ENCODE peak calls at places on chromosomes 11 and 22, in four cellular contexts. G is WTC11, P is SK-N-SH, Q is H1. D is an unnamed sample.
A peak's percentile ranks its signal among the peaks of the same experiment; 100 is the strongest.

GRCh38 chr22:16962501-16962900 is 45.5 kb downstream of the GAB4 start:
- DNase-seq in G (no peak), P (no peak), Q (no peak), D (no peak)

GRCh38 chr11:4658629-4659453 is 15.1 kb downstream of the OR51E1 start:
- DNase-seq in G (no peak), P (no peak), Q (no peak), D (peak; percentile 36)

GRCh38 chr11:29129850-29130249 is 887.0 kb downstream of the KCNA4 start:
- DNase-seq in G (no peak), P (no peak), Q (no peak), D (no peak)

GRCh38 chr11:61359541-61359940 is 2.1 kb downstream of the CYB561A3 start:
- DNase-seq in G (no peak), P (no peak), Q (no peak), D (no peak)

GRCh38 chr11:61551630-61552029 is 29.2 kb downstream of the SYT7 start:
- DNase-seq in G (no peak), P (peak; percentile 60), Q (no peak), D (no peak)

GRCh38 chr11:99069831-99070444 is 49.2 kb downstream of the CNTN5 start:
- DNase-seq in G (peak; percentile 38), P (no peak), Q (peak; percentile 51), D (no peak)

GRCh38 chr22:20542736-20543135 is 35.3 kb downstream of the MED15 start:
- DNase-seq in G (no peak), P (no peak), Q (no peak), D (no peak)

GRCh38 chr11:101915811-101916291 is 471 bp downstream of the ANGPTL5 start:
- DNase-seq in G (no peak), P (peak; percentile 34), Q (no peak), D (no peak)

GRCh38 chr11:77196961-77197360 is 68.9 kb downstream of the MYO7A start:
- DNase-seq in G (peak; percentile 8), P (no peak), Q (no peak), D (no peak)

GRCh38 chr11:8728566-8728965 is 46.0 kb downstream of the RPL27A start:
- DNase-seq in G (no peak), P (no peak), Q (no peak), D (peak; percentile 44)

GRCh38 chr22:30992565-30992964 is 23.5 kb downstream of the TUG1 start:
- DNase-seq in G (no peak), P (no peak), Q (no peak), D (no peak)

GRCh38 chr11:12803086-12803826 is 129.0 kb downstream of the TEAD1 start:
- DNase-seq in G (no peak), P (no peak), Q (no peak), D (no peak)

GRCh38 chr11:1351278-1351937 is 38.3 kb upstream of the BRSK2 start:
- DNase-seq in G (no peak), P (peak; percentile 14), Q (no peak), D (peak; percentile 71)
- TF ChIP-seq TEAD4 in G (no peak), P (no peak), Q (no peak), D (no peak)

GRCh38 chr11:32893091-32893946 is 708 bp downstream of the QSER1 start:
- DNase-seq in G (peak; percentile 76), P (peak; percentile 87), Q (peak; percentile 80), D (peak; percentile 70)

GRCh38 chr11:32892355-32893090 is at the start of gene QSER1:
- DNase-seq in G (peak; percentile 59), P (peak; percentile 97), Q (peak; percentile 83), D (peak; percentile 82)

GRCh38 chr11:32893947-32894827 is 1.6 kb downstream of the QSER1 start:
- DNase-seq in G (no peak), P (peak; percentile 72), Q (no peak), D (peak; percentile 26)

GRCh38 chr11:32897103-32897502 is 4.5 kb downstream of the QSER1 start:
- DNase-seq in G (no peak), P (no peak), Q (peak; percentile 2), D (no peak)

DNA sequence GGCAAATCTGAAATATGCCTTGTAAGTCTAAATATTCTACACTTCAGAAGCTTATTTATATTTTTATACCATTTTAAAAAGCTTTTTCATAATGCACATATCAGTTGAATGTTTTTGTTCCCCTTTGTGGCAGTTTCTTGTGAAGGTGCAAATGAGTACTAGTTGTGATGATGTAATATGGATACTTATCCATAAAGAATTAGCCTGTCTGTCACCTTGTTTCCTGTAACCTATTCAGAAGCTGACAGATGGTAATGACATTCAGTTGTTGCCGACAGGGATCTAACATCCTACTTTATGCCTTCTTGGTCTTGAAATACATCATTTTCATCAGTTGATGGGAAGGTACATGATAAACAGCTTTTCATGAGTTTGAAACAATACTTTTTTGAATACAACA is 2.9 kb downstream of the QSER1 start:
- DNase-seq in G (no peak), P (no peak), Q (no peak), D (no peak)
- TF ChIP-seq TEAD4 in G (no peak), P (no peak), Q (no peak), D (no peak)

GRCh38 chr22:47634342-47634741 is 871.9 kb downstream of the TBC1D22A start:
- DNase-seq in G (no peak), P (no peak), Q (no peak), D (no peak)
- TF ChIP-seq TEAD4 in G (no peak), P (no peak), Q (no peak), D (no peak)

GRCh38 chr22:48332438-48333322 is 1495.0 kb downstream of the BRD1 start:
- DNase-seq in G (no peak), P (no peak), Q (no peak), D (no peak)
- TF ChIP-seq TEAD4 in G (no peak), P (no peak), Q (no peak), D (no peak)

DNA sequence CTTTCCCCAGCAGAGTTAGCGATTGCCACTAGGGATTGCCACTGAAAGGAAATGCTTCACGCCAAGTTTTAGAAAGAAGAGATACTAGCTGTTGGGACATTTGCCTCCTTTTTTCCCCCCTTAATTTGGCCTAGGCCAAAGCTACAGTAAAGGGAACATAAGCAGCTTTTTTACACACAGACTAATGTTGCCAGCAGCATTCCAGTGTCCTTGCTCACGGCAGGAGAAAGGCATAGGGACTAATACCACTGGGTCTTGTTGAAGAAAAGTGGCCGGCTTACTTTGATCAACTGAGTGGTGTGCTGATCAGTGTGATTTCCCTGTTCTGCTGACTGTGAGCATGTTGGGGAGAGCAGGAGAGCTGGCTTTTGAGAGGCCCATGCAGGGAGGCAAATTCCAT is 71.2 kb downstream of the PHF21A start:
- DNase-seq in G (no peak), P (no peak), Q (no peak), D (no peak)
- TF ChIP-seq TEAD4 in G (no peak), P (no peak), Q (peak; percentile 23), D (no peak)

DNA sequence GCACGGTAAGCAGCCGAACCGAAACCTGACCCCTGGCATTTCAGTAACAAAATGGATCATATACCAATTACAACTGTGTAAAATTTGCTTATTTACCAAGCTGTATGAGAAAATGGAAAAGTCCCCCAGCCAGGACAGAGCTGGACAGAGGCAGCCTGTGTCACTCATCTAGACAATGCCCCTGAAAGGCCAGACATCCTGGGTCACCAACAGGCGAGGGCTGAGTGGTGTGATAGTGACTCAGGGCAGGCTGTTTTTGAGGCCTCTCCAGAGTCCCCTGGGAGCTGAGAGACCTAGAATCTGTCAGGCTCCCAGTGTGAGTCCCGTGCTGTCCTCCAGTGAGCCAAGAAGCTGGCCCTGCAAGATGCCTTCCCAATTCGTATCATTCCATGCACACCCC is 680.4 kb downstream of the TBC1D22A start:
- DNase-seq in G (no peak), P (no peak), Q (no peak), D (no peak)
- TF ChIP-seq TEAD4 in G (no peak), P (no peak), Q (no peak), D (no peak)

GRCh38 chr11:68764746-68765145 is 13.4 kb upstream of the TESMIN start:
- DNase-seq in G (no peak), P (no peak), Q (no peak), D (no peak)
- TF ChIP-seq TEAD4 in G (no peak), P (no peak), Q (no peak), D (no peak)

GRCh38 chr22:29480262-29480511 is 169 bp downstream of the NEFH start:
- DNase-seq in G (no peak), P (no peak), Q (no peak), D (no peak)

GRCh38 chr22:29477919-29478318 is 2.1 kb upstream of the NEFH start:
- DNase-seq in G (no peak), P (peak; percentile 53), Q (no peak), D (peak; percentile 12)

GRCh38 chr22:29479417-29480261 is at the start of gene NEFH:
- DNase-seq in G (peak; percentile 42), P (peak; percentile 91), Q (peak; percentile 61), D (peak; percentile 50)

GRCh38 chr22:29480512-29481264 is 670 bp downstream of the NEFH start:
- DNase-seq in G (peak; percentile 64), P (peak; percentile 96), Q (peak; percentile 81), D (peak; percentile 90)

DNA sequence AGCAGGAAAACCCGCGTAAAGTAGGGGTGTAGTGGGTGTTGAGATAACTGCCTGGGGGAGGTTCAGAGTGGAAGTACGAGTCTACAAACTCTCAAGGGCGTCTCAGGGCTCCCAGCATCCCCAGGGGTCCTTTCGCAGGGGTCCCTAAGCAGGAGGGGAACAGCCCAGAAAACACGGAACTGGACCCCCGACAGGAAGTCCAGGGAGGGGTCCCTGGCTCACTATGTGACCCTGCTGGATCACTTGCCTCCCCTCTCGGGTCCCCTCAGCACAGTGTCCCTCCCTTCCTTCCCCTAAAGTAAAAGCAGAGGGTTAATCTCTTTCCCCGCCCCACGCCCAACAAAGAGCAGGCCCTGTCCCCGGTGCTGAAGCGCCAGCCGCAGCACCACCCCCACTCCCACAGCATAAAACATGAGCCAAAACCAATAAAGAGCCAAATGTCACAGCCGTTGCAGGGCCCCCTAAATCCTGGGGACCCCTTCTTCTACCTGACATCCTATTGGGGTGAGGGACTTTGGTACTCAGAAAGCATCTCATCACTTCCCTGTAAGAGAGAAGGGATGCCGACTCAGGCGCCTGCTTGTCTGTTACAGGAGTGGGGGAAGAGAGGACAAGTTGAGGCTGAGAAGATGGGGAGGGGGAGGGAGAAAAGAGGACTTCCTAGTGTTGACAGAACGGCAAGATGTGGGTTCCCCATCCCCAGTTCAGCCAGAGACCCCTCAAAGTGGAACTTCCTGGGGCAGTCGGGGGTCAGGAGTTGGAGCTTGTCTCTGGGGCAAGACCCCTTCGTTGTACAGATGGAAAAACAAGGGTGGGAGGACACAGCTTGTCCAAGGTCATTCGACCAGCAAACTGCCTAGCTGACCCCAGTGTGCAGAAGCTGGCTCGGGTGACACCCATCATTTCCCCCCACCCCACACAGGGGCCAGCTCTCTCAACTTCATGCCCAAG is 1.4 kb upstream of the NEFH start:
- DNase-seq in G (peak; percentile 61), P (peak; percentile 52), Q (peak; percentile 79), D (peak; percentile 53)
- TF ChIP-seq TEAD4 in G (no peak), P (no peak), Q (no peak), D (no peak)

D was measured in K562.